ENCODE peak calls at places on chromosomes 3 and 15, in five cellular contexts. One of them, this sample, is unnamed.

GRCh38 chr15:99104788-99105515 is at the start of gene SYNM:
- DNase-seq in H1: no peak
- DNase-seq in heart left ventricle: peak
- DNase-seq in uterus: peak
- DNase-seq in sigmoid colon: peak
- DNase-seq in this sample: peak

GRCh38 chr3:146250449-146251382 is at the start of gene PLSCR4:
- DNase-seq in H1: no peak
- DNase-seq in heart left ventricle: peak
- DNase-seq in uterus: peak
- DNase-seq in sigmoid colon: peak
- DNase-seq in this sample: peak

GRCh38 chr3:143875566-143875965 is 27.3 kb upstream of the SLC9A9 start:
- DNase-seq in H1: no peak
- DNase-seq in heart left ventricle: no peak
- DNase-seq in uterus: no peak
- DNase-seq in sigmoid colon: no peak
- DNase-seq in this sample: no peak

GRCh38 chr3:129016725-129017530 is 15.8 kb downstream of the EFCC1 start:
- DNase-seq in H1: no peak
- DNase-seq in heart left ventricle: peak
- DNase-seq in uterus: peak
- DNase-seq in sigmoid colon: no peak
- DNase-seq in this sample: no peak

GRCh38 chr3:71694358-71694999 is 30.7 kb downstream of the EIF4E3 start:
- DNase-seq in H1: no peak
- DNase-seq in heart left ventricle: no peak
- DNase-seq in uterus: no peak
- DNase-seq in sigmoid colon: no peak
- DNase-seq in this sample: no peak

GRCh38 chr15:47517737-47518136 is 199.6 kb upstream of the SEMA6D start:
- DNase-seq in H1: no peak
- DNase-seq in heart left ventricle: no peak
- DNase-seq in uterus: no peak
- DNase-seq in sigmoid colon: no peak
- DNase-seq in this sample: peak

GRCh38 chr15:44286814-44287555 is 1.5 kb upstream of the GOLM2 start:
- DNase-seq in H1: no peak
- DNase-seq in heart left ventricle: no peak
- DNase-seq in uterus: no peak
- DNase-seq in sigmoid colon: no peak
- DNase-seq in this sample: no peak

GRCh38 chr15:66630801-66631351 is 65.1 kb upstream of the LCTL start:
- DNase-seq in H1: no peak
- DNase-seq in heart left ventricle: no peak
- DNase-seq in uterus: no peak
- DNase-seq in sigmoid colon: no peak
- DNase-seq in this sample: no peak

GRCh38 chr3:99620976-99621375 is 17.4 kb upstream of the COL8A1 start:
- DNase-seq in H1: no peak
- DNase-seq in heart left ventricle: no peak
- DNase-seq in uterus: no peak
- DNase-seq in sigmoid colon: no peak
- DNase-seq in this sample: no peak

GRCh38 chr3:184786271-184787010 is 25.5 kb upstream of the VPS8 start:
- DNase-seq in H1: no peak
- DNase-seq in heart left ventricle: peak
- DNase-seq in uterus: peak
- DNase-seq in sigmoid colon: peak
- DNase-seq in this sample: no peak

GRCh38 chr15:59186501-59186900 is 20.1 kb upstream of the LDHAL6B start:
- DNase-seq in H1: no peak
- DNase-seq in heart left ventricle: no peak
- DNase-seq in uterus: no peak
- DNase-seq in sigmoid colon: no peak
- DNase-seq in this sample: no peak

GRCh38 chr3:100811779-100812507 is 102.6 kb downstream of the TFG start:
- DNase-seq in H1: no peak
- DNase-seq in heart left ventricle: no peak
- DNase-seq in uterus: no peak
- DNase-seq in sigmoid colon: no peak
- DNase-seq in this sample: no peak

GRCh38 chr3:52704611-52705437 is 767 bp downstream of the GLT8D1 start:
- DNase-seq in H1: no peak
- DNase-seq in heart left ventricle: peak
- DNase-seq in uterus: no peak
- DNase-seq in sigmoid colon: no peak
- DNase-seq in this sample: peak

GRCh38 chr15:26983822-26984221 is 12.8 kb downstream of the GABRG3 start:
- DNase-seq in H1: no peak
- DNase-seq in heart left ventricle: no peak
- DNase-seq in uterus: no peak
- DNase-seq in sigmoid colon: no peak
- DNase-seq in this sample: no peak

GRCh38 chr3:121722346-121722745 is 27.2 kb downstream of the GOLGB1 start:
- DNase-seq in H1: no peak
- DNase-seq in heart left ventricle: no peak
- DNase-seq in uterus: no peak
- DNase-seq in sigmoid colon: no peak
- DNase-seq in this sample: no peak

GRCh38 chr3:182092662-182093262 is 381.0 kb downstream of the SOX2 start:
- DNase-seq in H1: no peak
- DNase-seq in heart left ventricle: no peak
- DNase-seq in uterus: no peak
- DNase-seq in sigmoid colon: no peak
- DNase-seq in this sample: no peak

DNA sequence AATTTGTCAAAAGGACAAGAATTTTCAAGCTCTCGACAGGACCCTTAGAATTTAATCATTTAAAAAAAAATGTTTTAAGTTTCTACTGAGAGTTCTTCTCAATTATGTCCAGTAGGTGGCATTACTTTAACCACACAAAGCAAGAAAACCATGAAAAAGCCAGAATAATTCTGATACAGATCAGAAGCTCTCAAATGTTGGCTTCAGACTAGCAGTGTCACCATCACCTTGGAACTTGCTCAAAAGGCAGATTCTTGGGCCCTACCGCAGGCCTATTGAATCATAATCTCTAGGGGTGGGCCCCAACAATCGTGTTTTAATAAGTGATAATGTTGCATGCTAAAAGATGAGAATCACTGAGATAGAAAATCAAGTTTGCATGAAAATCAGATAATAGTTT is 99.5 kb upstream of the KCNMB2 start:
- DNase-seq in H1: no peak
- DNase-seq in heart left ventricle: no peak
- DNase-seq in uterus: peak
- DNase-seq in sigmoid colon: no peak
- DNase-seq in this sample: no peak
- H3K4me3 ChIP-seq in H1: no peak
- H3K4me3 ChIP-seq in heart left ventricle: no peak
- H3K4me3 ChIP-seq in uterus: no peak
- H3K4me3 ChIP-seq in sigmoid colon: no peak
- H3K4me3 ChIP-seq in this sample: no peak

DNA sequence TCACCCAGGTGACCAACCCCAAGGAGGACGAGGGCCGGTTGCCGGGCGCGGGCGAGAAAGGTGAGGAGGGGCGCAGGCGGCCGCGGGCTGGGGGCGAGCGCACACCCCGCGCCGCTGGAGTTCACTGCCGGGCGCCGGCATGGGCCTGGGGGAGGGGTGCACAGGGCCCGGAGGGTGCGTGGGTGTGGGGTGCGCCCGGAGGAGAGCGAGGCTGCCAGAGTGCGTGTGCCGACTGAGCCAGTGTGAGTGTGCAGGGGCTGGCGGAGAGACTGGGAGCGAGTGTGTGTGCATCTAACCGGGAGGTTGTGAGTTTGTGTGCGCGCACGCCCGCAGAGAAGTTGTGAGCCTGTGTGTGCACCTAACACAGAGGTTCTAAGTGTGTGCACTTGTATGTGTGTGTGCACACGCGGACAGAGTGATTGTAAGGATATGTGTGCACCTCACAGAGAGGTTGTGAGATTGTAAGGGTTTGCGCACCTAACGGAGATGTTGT is 585 bp downstream of the CTDSPL start:
- DNase-seq in H1: no peak
- DNase-seq in heart left ventricle: peak
- DNase-seq in uterus: peak
- DNase-seq in sigmoid colon: peak
- DNase-seq in this sample: peak
- TF ChIP-seq POLR2A in H1: no peak
- TF ChIP-seq POLR2A in heart left ventricle: no peak
- TF ChIP-seq POLR2A in uterus: no peak
- TF ChIP-seq POLR2A in sigmoid colon: no peak
- TF ChIP-seq POLR2A in this sample: peak

GRCh38 chr15:49273734-49274318 is 103.8 kb downstream of the GALK2 start:
- DNase-seq in H1: no peak
- DNase-seq in heart left ventricle: no peak
- DNase-seq in uterus: no peak
- DNase-seq in sigmoid colon: no peak
- DNase-seq in this sample: peak

GRCh38 chr15:49265911-49266310 is 95.9 kb downstream of the GALK2 start:
- DNase-seq in H1: no peak
- DNase-seq in heart left ventricle: no peak
- DNase-seq in uterus: no peak
- DNase-seq in sigmoid colon: no peak
- DNase-seq in this sample: no peak

DNA sequence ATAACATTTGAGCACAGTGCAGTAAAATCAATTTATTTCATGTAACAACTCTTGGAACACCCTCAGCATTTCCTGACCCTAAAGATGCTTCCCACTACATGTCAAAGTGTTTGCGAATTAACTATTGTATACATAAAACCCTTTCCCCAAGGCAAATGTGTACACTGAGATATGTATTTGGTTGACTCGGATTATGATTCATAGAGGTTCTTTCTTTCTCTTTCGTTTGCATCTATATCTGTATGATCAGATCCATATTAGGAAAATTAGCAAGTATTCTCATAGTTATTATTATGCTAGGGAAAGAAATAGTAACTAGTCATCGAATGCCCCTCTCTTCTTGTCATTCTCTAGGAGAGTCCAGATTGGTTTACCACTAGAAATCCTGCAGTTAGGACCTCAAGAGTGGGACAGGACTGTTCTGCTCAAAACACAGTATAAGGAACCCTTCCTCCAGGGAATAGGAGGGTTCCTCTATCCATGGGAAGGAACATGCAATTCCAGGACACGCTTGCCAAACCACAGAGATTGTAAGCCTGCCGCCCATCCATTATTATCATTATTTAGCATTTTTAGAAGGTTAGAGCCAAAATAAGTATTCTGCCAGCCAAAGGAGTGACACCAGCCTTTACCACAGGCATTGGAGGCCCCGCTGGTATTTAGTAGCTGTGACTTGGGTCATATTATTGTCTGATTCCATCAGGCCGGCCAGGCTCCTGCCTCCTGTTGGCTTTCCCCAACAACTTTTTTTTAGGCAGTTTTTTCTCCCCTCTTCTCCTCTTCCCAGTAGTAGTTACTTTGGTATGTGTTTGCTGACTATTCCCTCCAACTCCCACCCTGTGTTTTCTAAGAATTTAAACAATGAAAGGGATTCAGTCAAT is 100.7 kb downstream of the GALK2 start:
- DNase-seq in H1: no peak
- DNase-seq in heart left ventricle: peak
- DNase-seq in uterus: no peak
- DNase-seq in sigmoid colon: no peak
- DNase-seq in this sample: no peak
- H3K27ac ChIP-seq in H1: no peak
- H3K27ac ChIP-seq in heart left ventricle: peak
- H3K27ac ChIP-seq in uterus: peak
- H3K27ac ChIP-seq in sigmoid colon: no peak
- H3K27ac ChIP-seq in this sample: no peak

GRCh38 chr3:29331830-29332637 is 51.2 kb downstream of the RBMS3 start:
- DNase-seq in H1: no peak
- DNase-seq in heart left ventricle: no peak
- DNase-seq in uterus: no peak
- DNase-seq in sigmoid colon: no peak
- DNase-seq in this sample: no peak
- H3K4me3 ChIP-seq in H1: no peak
- H3K4me3 ChIP-seq in heart left ventricle: no peak
- H3K4me3 ChIP-seq in uterus: no peak
- H3K4me3 ChIP-seq in sigmoid colon: no peak
- H3K4me3 ChIP-seq in this sample: no peak

This sample was measured in body of pancreas.